ENCODE peak calls at places on chromosomes 13 and 19, in five cellular contexts. N is neural progenitor cell, L is GM23248, H is IMR-90, F is trophoblast cell. U is an unnamed sample.

GRCh38 chr19:1122972-1123363 is 19.2 kb downstream of the GPX4 start:
- DNase-seq in L (peak; percentile 93), H (peak; percentile 56), N (peak; percentile 87), F (peak; percentile 65), U (peak; percentile 69)

GRCh38 chr13:23183292-23183691 is 2.5 kb downstream of the SGCG start:
- DNase-seq in H (no peak), N (no peak), L (no peak), F (no peak), U (no peak)

GRCh38 chr19:19067276-19068072 is 3.7 kb downstream of the SLC25A42 start:
- DNase-seq in N (no peak), H (no peak), L (peak; percentile 68), F (no peak), U (no peak)

GRCh38 chr13:104008571-104009435 is 942.6 kb upstream of the SLC10A2 start:
- DNase-seq in L (no peak), F (no peak), H (peak; percentile 90), N (no peak), U (peak; percentile 30)

GRCh38 chr13:79871594-79871993 is 390.6 kb downstream of the NDFIP2 start:
- DNase-seq in L (no peak), F (no peak), N (no peak), H (no peak), U (no peak)

GRCh38 chr19:30365121-30365800 is 6.9 kb upstream of the ZNF536 start:
- DNase-seq in H (no peak), L (no peak), N (no peak), F (no peak), U (no peak)

GRCh38 chr19:1223018-1223855 is 14.6 kb downstream of the CBARP start:
- DNase-seq in F (peak; percentile 70), H (peak; percentile 42), N (peak; percentile 66), L (peak; percentile 61), U (no peak)

GRCh38 chr19:12513531-12514061 is 29.0 kb upstream of the ZNF709 start:
- DNase-seq in H (no peak), L (no peak), F (no peak), N (no peak), U (no peak)

GRCh38 chr13:42498521-42498920 is 75.4 kb upstream of the TNFSF11 start:
- DNase-seq in L (no peak), H (no peak), F (no peak), N (no peak), U (no peak)

DNA sequence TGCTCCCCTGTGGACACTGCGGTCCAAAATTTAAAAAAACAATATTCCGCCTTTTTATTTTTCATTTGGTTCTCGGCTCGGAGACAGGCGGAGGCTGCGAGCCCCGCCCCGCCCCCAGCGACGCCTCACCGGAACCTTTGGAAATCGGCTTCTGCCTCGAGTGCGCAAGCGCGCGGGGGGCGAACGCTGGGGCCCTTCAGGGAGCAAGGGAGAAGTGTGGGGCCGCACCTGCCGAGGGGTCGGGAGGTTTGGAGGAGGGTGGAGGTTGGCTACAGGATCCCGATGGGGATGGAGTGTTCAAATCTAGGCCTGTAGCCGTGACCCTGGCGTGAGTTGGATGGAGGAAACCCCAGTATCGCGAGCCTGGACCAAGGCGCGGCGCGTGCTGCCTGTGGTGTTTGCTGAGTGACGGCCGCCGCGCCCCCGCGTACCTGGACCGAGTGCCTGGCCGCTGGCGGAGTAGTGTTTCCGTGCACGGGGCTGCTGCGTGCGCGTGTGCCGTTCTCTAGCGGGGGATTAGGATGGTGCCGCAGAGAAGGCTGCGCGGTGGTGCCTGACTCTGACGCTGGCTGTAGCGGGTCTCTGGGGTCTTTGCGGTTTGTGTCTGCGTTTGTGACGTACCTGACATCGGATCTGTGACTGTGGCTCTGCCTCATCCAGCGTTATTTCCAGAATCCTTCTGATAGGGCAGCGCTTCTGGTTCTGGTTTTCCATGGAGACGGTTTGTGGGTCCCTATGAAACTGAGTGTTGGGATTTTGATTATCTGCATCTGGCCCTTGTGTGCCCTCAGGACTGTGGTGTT is 625 bp upstream of the ZFP30 start:
- DNase-seq in H (peak; percentile 68), F (peak; percentile 88), L (peak; percentile 92), N (peak; percentile 92), U (peak; percentile 86)
- H2AFZ ChIP-seq in H (peak overlapping the region; percentile 98), F (peak overlapping the region; percentile 74), L (peak overlapping the region; percentile 95), N (peak overlapping the region; percentile 77), U (peak overlapping the region; percentile 100)

GRCh38 chr19:44749318-44749717 is 810 bp downstream of the BCL3 start:
- DNase-seq in H (no peak), F (no peak), L (peak; percentile 37), N (no peak), U (no peak)

GRCh38 chr19:44746946-44747738 is 1.4 kb upstream of the BCL3 start:
- DNase-seq in H (peak; percentile 96), F (peak; percentile 91), N (peak; percentile 82), L (peak; percentile 98), U (peak; percentile 98)

GRCh38 chr19:44748426-44749254 is at the start of gene BCL3:
- DNase-seq in L (peak; percentile 79), N (peak; percentile 53), H (no peak), F (peak; percentile 53), U (peak; percentile 77)

GRCh38 chr19:44746616-44746945 is 1.9 kb upstream of the BCL3 start:
- DNase-seq in F (no peak), N (no peak), H (no peak), L (no peak), U (no peak)

GRCh38 chr19:44747739-44748425 is 626 bp upstream of the BCL3 start:
- DNase-seq in N (peak; percentile 17), H (peak; percentile 61), F (peak; percentile 68), L (peak; percentile 77), U (peak; percentile 65)
- H2AFZ ChIP-seq in N (no peak overlapping the region), H (peak overlapping the region; percentile 83), F (peak overlapping the region; percentile 19), L (peak overlapping the region; percentile 57), U (peak overlapping the region; percentile 71)

DNA sequence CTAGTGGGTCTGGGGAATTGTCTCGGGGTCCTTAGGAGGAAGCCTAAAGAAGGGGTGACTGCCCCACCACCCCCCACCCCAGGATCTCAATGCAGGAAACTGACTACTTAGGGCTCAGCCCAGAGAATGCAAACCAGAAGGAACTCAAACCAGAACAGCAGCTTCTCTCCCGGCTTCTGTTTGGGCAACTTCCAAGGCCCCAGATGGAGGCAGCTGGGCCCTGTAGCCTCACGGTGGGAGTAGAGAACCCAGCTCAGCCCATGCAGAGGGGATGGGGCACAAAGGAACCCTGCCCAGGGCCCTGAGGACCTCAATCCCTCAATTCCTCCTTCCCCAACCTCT is 2.3 kb downstream of the ADGRE5 start:
- DNase-seq in H (peak; percentile 39), L (peak; percentile 51), N (no peak), F (peak; percentile 34), U (no peak)
- H2AFZ ChIP-seq in H (peak overlapping the region; percentile 6), L (peak overlapping the region; percentile 62), N (no peak overlapping the region), F (no peak overlapping the region), U (no peak overlapping the region)

GRCh38 chr13:49838989-49839388 is 46.5 kb upstream of the KPNA3 start:
- DNase-seq in F (no peak), H (no peak), L (no peak), N (peak; percentile 42), U (no peak)
- H2AFZ ChIP-seq in F (no peak overlapping the region), H (peak overlapping the region; percentile 46), L (no peak overlapping the region), N (no peak overlapping the region), U (peak overlapping the region; percentile 41)